ENCODE peak calls at places on chromosomes 5 and 9, in seven cellular contexts. E is CD8-positive, alpha-beta memory T cell; U is endothelial cell; Y is T47D; H is skeletal muscle cell; Z is activated CD4-positive, alpha-beta T cell treated with anti-CD3 and anti-CD28 coated beads for 48 hours; T is left kidney. B is an unnamed sample.

GRCh38 chr5:32435416-32435815 is 9.1 kb downstream of the ZFR start:
- DNase-seq in E (no peak), Y (no peak), T (no peak), Z (no peak), U (no peak), H (no peak), B (no peak)

GRCh38 chr9:17003576-17004240 is 131.1 kb upstream of the CNTLN start:
- DNase-seq in Z (no peak), H (peak), U (no peak), T (no peak), E (no peak), Y (no peak), B (no peak)

GRCh38 chr5:73447234-73448071 is 1.1 kb downstream of the FOXD1 start:
- DNase-seq in E (peak), H (no peak), Z (peak), T (peak), U (peak), Y (no peak), B (peak)

GRCh38 chr9:95876595-95876994 is 1.1 kb downstream of the ERCC6L2 start:
- DNase-seq in Y (no peak), Z (no peak), T (peak), U (no peak), E (no peak), H (no peak), B (no peak)

GRCh38 chr9:114341152-114341830 is 11.6 kb downstream of the ORM2 start:
- DNase-seq in U (no peak), T (no peak), E (no peak), H (no peak), Z (no peak), Y (no peak), B (no peak)

GRCh38 chr5:173764321-173765029 is 123.7 kb upstream of the CPEB4 start:
- DNase-seq in H (peak), U (no peak), T (peak), E (no peak), Y (peak), Z (no peak), B (peak)

GRCh38 chr5:54547711-54548250 is 30.2 kb downstream of the SNX18 start:
- DNase-seq in Y (peak), H (peak), T (no peak), U (no peak), Z (no peak), E (no peak), B (no peak)

GRCh38 chr5:171606414-171607024 is 179.1 kb upstream of the SMIM23 start:
- DNase-seq in Z (no peak), H (no peak), U (no peak), T (no peak), Y (peak), E (no peak), B (no peak)

GRCh38 chr9:1591310-1591709 is 423.8 kb upstream of the SMARCA2 start:
- DNase-seq in T (no peak), U (no peak), H (no peak), Z (no peak), Y (no peak), E (no peak), B (no peak)

GRCh38 chr9:98764351-98764750 is 32.0 kb downstream of the ANKS6 start:
- DNase-seq in H (no peak), E (no peak), Y (no peak), U (no peak), T (no peak), Z (no peak), B (no peak)

GRCh38 chr9:134294228-134295071 is 31.8 kb upstream of the RXRA start:
- DNase-seq in U (no peak), T (peak), H (no peak), Z (no peak), Y (no peak), E (no peak), B (peak)

GRCh38 chr9:106753155-106753671 is 109.8 kb upstream of the ZNF462 start:
- DNase-seq in E (no peak), H (no peak), Y (peak), Z (no peak), T (no peak), U (no peak), B (no peak)

GRCh38 chr9:98334796-98335195 is 79.3 kb upstream of the TBC1D2 start:
- DNase-seq in E (no peak), Z (no peak), H (no peak), T (no peak), U (no peak), Y (no peak), B (no peak)

GRCh38 chr9:135144581-135145108 is 57.2 kb downstream of the OLFM1 start:
- DNase-seq in Y (no peak), U (no peak), E (no peak), T (no peak), Z (no peak), H (no peak), B (peak)

GRCh38 chr5:178113841-178114324 is 551 bp downstream of the N4BP3 start:
- DNase-seq in Z (peak), U (no peak), Y (no peak), E (no peak), H (no peak), T (peak), B (peak)

GRCh38 chr9:76534031-76534430 is 75.0 kb downstream of the GCNT1 start:
- DNase-seq in E (no peak), H (no peak), T (no peak), Y (no peak), U (no peak), Z (no peak), B (no peak)

GRCh38 chr9:89359636-89360315 is 41.5 kb downstream of the SECISBP2 start:
- DNase-seq in E (no peak), H (no peak), T (no peak), Z (no peak), U (no peak), Y (no peak), B (no peak)

GRCh38 chr5:74016373-74016772 is 390.4 kb downstream of the ARHGEF28 start:
- DNase-seq in H (no peak), U (no peak), E (no peak), Z (peak), Y (no peak), T (no peak), B (no peak)

GRCh38 chr5:180156141-180156540 is 52.9 kb downstream of the RASGEF1C start:
- DNase-seq in T (no peak), Y (no peak), U (no peak), H (no peak), E (no peak), Z (no peak), B (no peak)

GRCh38 chr5:4653475-4653874 is 486.7 kb upstream of the ADAMTS16 start:
- DNase-seq in H (no peak), U (no peak), E (no peak), Y (no peak), T (no peak), Z (no peak), B (no peak)

GRCh38 chr5:444226-444625 is 1.2 kb downstream of the EXOC3 start:
- DNase-seq in U (no peak), Z (no peak), Y (no peak), T (no peak), E (no peak), H (no peak), B (no peak)

GRCh38 chr5:103436112-103436511 is 126.5 kb downstream of the NUDT12 start:
- DNase-seq in H (no peak), T (no peak), Y (no peak), U (no peak), Z (no peak), E (no peak), B (no peak)